ENCODE peak calls at places on chromosome 1, in six cellular contexts. D, X, T, C, P and J are unnamed samples.
A peak's percentile ranks its signal among the peaks of the same experiment; 100 is the strongest.

GRCh38 chr1:187409341-187409740 is 580.6 kb downstream of the PLA2G4A start:
- DNase-seq in P (no peak), C (no peak), X (no peak), D (no peak), T (peak; percentile 44), J (no peak)

GRCh38 chr1:115105836-115106235 is 16.5 kb upstream of the TSPAN2 start:
- DNase-seq in C (no peak), D (no peak), X (no peak), P (no peak), T (no peak), J (no peak)

GRCh38 chr1:204870165-204870912 is at the start of gene NFASC:
- DNase-seq in X (no peak), C (no peak), T (no peak), P (no peak), D (no peak), J (no peak)

GRCh38 chr1:17826165-17826488 is 71.0 kb downstream of the ACTL8 start:
- DNase-seq in P (peak; percentile 73), X (no peak), D (peak; percentile 80), C (no peak), T (no peak), J (peak; percentile 23)

GRCh38 chr1:246753670-246754535 is 29.7 kb downstream of the SCCPDH start:
- DNase-seq in P (peak; percentile 67), C (peak; percentile 33), X (peak; percentile 35), D (peak; percentile 81), T (peak; percentile 41), J (peak; percentile 81)

GRCh38 chr1:84299536-84300260 is 1.8 kb upstream of the SAMD13 start:
- DNase-seq in P (no peak), X (no peak), T (no peak), D (no peak), C (no peak), J (no peak)

GRCh38 chr1:7070389-7071029 is 285.3 kb downstream of the CAMTA1 start:
- DNase-seq in P (peak; percentile 73), T (peak; percentile 49), C (peak; percentile 10), D (peak; percentile 75), X (peak; percentile 15), J (peak; percentile 50)

GRCh38 chr1:234214911-234215892 is 158.1 kb upstream of the COA6 start:
- DNase-seq in C (no peak), T (no peak), X (no peak), P (no peak), D (no peak), J (no peak)

GRCh38 chr1:36183309-36183856 is 27.4 kb downstream of the MAP7D1 start:
- DNase-seq in C (no peak), X (no peak), T (no peak), P (no peak), D (no peak), J (no peak)

GRCh38 chr1:208851376-208851775 is 607.2 kb upstream of the PLXNA2 start:
- DNase-seq in T (no peak), C (no peak), X (no peak), D (no peak), P (no peak), J (no peak)